ENCODE peak calls at places on chromosome 5, in eight cellular contexts. One of them, this sample, is unnamed.
A peak's percentile ranks its signal among the peaks of the same experiment; 100 is the strongest.

GRCh38 chr5:72844218-72844603 is 27.8 kb downstream of the TNPO1 start:
- DNase-seq in substantia nigra: no peak
- DNase-seq in HEK293T: no peak
- DNase-seq in tibial artery: no peak
- DNase-seq in occipital lobe: no peak
- DNase-seq in ELR: peak; percentile 34
- DNase-seq in NCI-H345: no peak
- DNase-seq in thoracic aorta: no peak
- DNase-seq in this sample: no peak

GRCh38 chr5:76670508-76670907 is 45.4 kb upstream of the F2R start:
- DNase-seq in NCI-H345: no peak
- DNase-seq in thoracic aorta: no peak
- DNase-seq in HEK293T: no peak
- DNase-seq in tibial artery: no peak
- DNase-seq in occipital lobe: no peak
- DNase-seq in substantia nigra: no peak
- DNase-seq in ELR: no peak
- DNase-seq in this sample: no peak

GRCh38 chr5:94891565-94892362 is 273.3 kb downstream of the SLF1 start:
- DNase-seq in thoracic aorta: no peak
- DNase-seq in HEK293T: no peak
- DNase-seq in ELR: no peak
- DNase-seq in occipital lobe: no peak
- DNase-seq in substantia nigra: no peak
- DNase-seq in NCI-H345: no peak
- DNase-seq in tibial artery: no peak
- DNase-seq in this sample: no peak

GRCh38 chr5:169923988-169924387 is 56.3 kb downstream of the INSYN2B start:
- DNase-seq in NCI-H345: peak; percentile 5
- DNase-seq in substantia nigra: no peak
- DNase-seq in tibial artery: no peak
- DNase-seq in occipital lobe: no peak
- DNase-seq in HEK293T: no peak
- DNase-seq in ELR: no peak
- DNase-seq in thoracic aorta: no peak
- DNase-seq in this sample: no peak

GRCh38 chr5:61659221-61659696 is 327.2 kb downstream of the ZSWIM6 start:
- DNase-seq in occipital lobe: no peak
- DNase-seq in thoracic aorta: no peak
- DNase-seq in substantia nigra: no peak
- DNase-seq in NCI-H345: no peak
- DNase-seq in tibial artery: no peak
- DNase-seq in HEK293T: no peak
- DNase-seq in ELR: no peak
- DNase-seq in this sample: no peak

GRCh38 chr5:72693001-72693442 is 123.4 kb upstream of the TNPO1 start:
- DNase-seq in ELR: no peak
- DNase-seq in NCI-H345: no peak
- DNase-seq in thoracic aorta: no peak
- DNase-seq in tibial artery: no peak
- DNase-seq in occipital lobe: no peak
- DNase-seq in substantia nigra: no peak
- DNase-seq in HEK293T: no peak
- DNase-seq in this sample: peak; percentile 74

GRCh38 chr5:109099081-109099480 is 310.7 kb downstream of the PJA2 start:
- DNase-seq in NCI-H345: no peak
- DNase-seq in substantia nigra: no peak
- DNase-seq in HEK293T: no peak
- DNase-seq in thoracic aorta: no peak
- DNase-seq in occipital lobe: no peak
- DNase-seq in ELR: peak; percentile 41
- DNase-seq in tibial artery: no peak
- DNase-seq in this sample: no peak

GRCh38 chr5:73998496-73998895 is 372.5 kb downstream of the ARHGEF28 start:
- DNase-seq in ELR: no peak
- DNase-seq in NCI-H345: peak; percentile 52
- DNase-seq in tibial artery: no peak
- DNase-seq in substantia nigra: no peak
- DNase-seq in HEK293T: no peak
- DNase-seq in occipital lobe: no peak
- DNase-seq in thoracic aorta: no peak
- DNase-seq in this sample: no peak

GRCh38 chr5:139692605-139693340 is 44.6 kb downstream of the CXXC5 start:
- DNase-seq in occipital lobe: no peak
- DNase-seq in substantia nigra: no peak
- DNase-seq in thoracic aorta: no peak
- DNase-seq in NCI-H345: no peak
- DNase-seq in tibial artery: no peak
- DNase-seq in HEK293T: no peak
- DNase-seq in ELR: no peak
- DNase-seq in this sample: no peak

This sample was measured in HCEC 1CT.